ENCODE peak calls at places on chromosome 2, in seven cellular contexts. One of them, this sample, is unnamed.

GRCh38 chr2:20618886-20619521 is 31.9 kb downstream of the HS1BP3 start:
- DNase-seq in activated CD4-positive, alpha-beta T cell treated with anti-CD3 and anti-CD28 coated beads, Interleukin-2, amount 50 U/mL, for 4 hours: no peak
- DNase-seq in GF-D8: no peak
- DNase-seq in neural crest cell: no peak
- DNase-seq in WTC11: no peak
- DNase-seq in EL: no peak
- DNase-seq in kidney tubule cell: no peak
- DNase-seq in this sample: no peak

GRCh38 chr2:71748227-71748626 is 294.9 kb downstream of the DYSF start:
- DNase-seq in kidney tubule cell: peak
- DNase-seq in GF-D8: no peak
- DNase-seq in neural crest cell: no peak
- DNase-seq in activated CD4-positive, alpha-beta T cell treated with anti-CD3 and anti-CD28 coated beads, Interleukin-2, amount 50 U/mL, for 4 hours: no peak
- DNase-seq in WTC11: no peak
- DNase-seq in EL: peak
- DNase-seq in this sample: no peak

GRCh38 chr2:30412392-30413321 is 34.4 kb upstream of the LCLAT1 start:
- DNase-seq in activated CD4-positive, alpha-beta T cell treated with anti-CD3 and anti-CD28 coated beads, Interleukin-2, amount 50 U/mL, for 4 hours: no peak
- DNase-seq in WTC11: no peak
- DNase-seq in neural crest cell: no peak
- DNase-seq in EL: no peak
- DNase-seq in GF-D8: no peak
- DNase-seq in kidney tubule cell: no peak
- DNase-seq in this sample: no peak

GRCh38 chr2:57429821-57430220 is 616.8 kb upstream of the VRK2 start:
- DNase-seq in neural crest cell: no peak
- DNase-seq in kidney tubule cell: no peak
- DNase-seq in GF-D8: peak
- DNase-seq in WTC11: no peak
- DNase-seq in activated CD4-positive, alpha-beta T cell treated with anti-CD3 and anti-CD28 coated beads, Interleukin-2, amount 50 U/mL, for 4 hours: no peak
- DNase-seq in EL: no peak
- DNase-seq in this sample: no peak

GRCh38 chr2:160269803-160270570 is 69.9 kb upstream of the ITGB6 start:
- DNase-seq in WTC11: peak
- DNase-seq in neural crest cell: peak
- DNase-seq in EL: peak
- DNase-seq in kidney tubule cell: peak
- DNase-seq in activated CD4-positive, alpha-beta T cell treated with anti-CD3 and anti-CD28 coated beads, Interleukin-2, amount 50 U/mL, for 4 hours: peak
- DNase-seq in GF-D8: no peak
- DNase-seq in this sample: peak

GRCh38 chr2:65165595-65165994 is 35.7 kb upstream of the RAB1A start:
- DNase-seq in WTC11: no peak
- DNase-seq in EL: no peak
- DNase-seq in kidney tubule cell: no peak
- DNase-seq in activated CD4-positive, alpha-beta T cell treated with anti-CD3 and anti-CD28 coated beads, Interleukin-2, amount 50 U/mL, for 4 hours: no peak
- DNase-seq in GF-D8: peak
- DNase-seq in neural crest cell: no peak
- DNase-seq in this sample: no peak

GRCh38 chr2:182207049-182207746 is 219.6 kb downstream of the PDE1A start:
- DNase-seq in neural crest cell: no peak
- DNase-seq in WTC11: no peak
- DNase-seq in kidney tubule cell: no peak
- DNase-seq in activated CD4-positive, alpha-beta T cell treated with anti-CD3 and anti-CD28 coated beads, Interleukin-2, amount 50 U/mL, for 4 hours: no peak
- DNase-seq in EL: no peak
- DNase-seq in GF-D8: no peak
- DNase-seq in this sample: no peak

GRCh38 chr2:12982149-12982584 is 265.4 kb downstream of the TRIB2 start:
- DNase-seq in EL: peak
- DNase-seq in neural crest cell: no peak
- DNase-seq in activated CD4-positive, alpha-beta T cell treated with anti-CD3 and anti-CD28 coated beads, Interleukin-2, amount 50 U/mL, for 4 hours: no peak
- DNase-seq in GF-D8: no peak
- DNase-seq in WTC11: no peak
- DNase-seq in kidney tubule cell: peak
- DNase-seq in this sample: no peak

GRCh38 chr2:95014126-95014708 is 11.3 kb upstream of the MAL start:
- DNase-seq in GF-D8: no peak
- DNase-seq in neural crest cell: no peak
- DNase-seq in activated CD4-positive, alpha-beta T cell treated with anti-CD3 and anti-CD28 coated beads, Interleukin-2, amount 50 U/mL, for 4 hours: no peak
- DNase-seq in WTC11: no peak
- DNase-seq in kidney tubule cell: no peak
- DNase-seq in EL: no peak
- DNase-seq in this sample: no peak

GRCh38 chr2:1648241-1649102 is 95.8 kb downstream of the PXDN start:
- DNase-seq in EL: no peak
- DNase-seq in activated CD4-positive, alpha-beta T cell treated with anti-CD3 and anti-CD28 coated beads, Interleukin-2, amount 50 U/mL, for 4 hours: no peak
- DNase-seq in neural crest cell: no peak
- DNase-seq in GF-D8: no peak
- DNase-seq in WTC11: no peak
- DNase-seq in kidney tubule cell: no peak
- DNase-seq in this sample: no peak

This sample was measured in iPS DF 6.9.